ENCODE peak calls at places on chromosomes 11 and 22, in six cellular contexts. O, A, C, G, S and K are unnamed samples. For H3K4me1, the result is how much of the 10 kb centered on the place peaks cover.

GRCh38 chr11:109421981-109422590 is at the start of gene C11orf87:
- DNase-seq in G (peak), C (no peak), A (no peak), S (peak), O (no peak), K (no peak)

GRCh38 chr22:33652596-33652995 is 267.7 kb downstream of the LARGE1 start:
- DNase-seq in A (no peak), C (no peak), S (no peak), O (no peak), G (no peak), K (no peak)

GRCh38 chr11:43021466-43021865 is 290.3 kb upstream of the API5 start:
- DNase-seq in C (no peak), O (no peak), A (no peak), S (no peak), G (no peak), K (no peak)

GRCh38 chr11:74004046-74004693 is 4.7 kb downstream of the UCP3 start:
- DNase-seq in G (no peak), O (no peak), A (no peak), S (no peak), C (no peak), K (no peak)

GRCh38 chr11:72561856-72562255 is 112.4 kb downstream of the PDE2A start:
- DNase-seq in G (no peak), C (no peak), A (no peak), O (no peak), S (no peak), K (no peak)

GRCh38 chr22:41512421-41513194 is 31.7 kb downstream of the POLR3H start:
- DNase-seq in A (no peak), O (no peak), G (no peak), S (peak), C (no peak), K (peak)

GRCh38 chr11:116715383-116715782 is 57.4 kb downstream of the BUD13 start:
- DNase-seq in O (no peak), S (no peak), C (no peak), A (no peak), G (no peak), K (no peak)

GRCh38 chr11:94876645-94877445 is 96.5 kb downstream of the CWC15 start:
- DNase-seq in C (no peak), S (peak), O (peak), G (peak), A (peak), K (peak)

GRCh38 chr11:88629496-88629895 is 292.0 kb upstream of the CTSC start:
- DNase-seq in O (no peak), C (no peak), S (no peak), G (no peak), A (no peak), K (no peak)

GRCh38 chr11:115433376-115433775 is 70.8 kb downstream of the CADM1 start:
- DNase-seq in G (no peak), C (no peak), O (no peak), S (no peak), A (no peak), K (no peak)

GRCh38 chr11:80443177-80443576 is 1002.3 kb upstream of the TENM4 start:
- DNase-seq in C (no peak), O (no peak), A (no peak), S (peak), G (no peak), K (no peak)

GRCh38 chr22:27218521-27218920 is 561.1 kb downstream of the MIAT start:
- DNase-seq in O (no peak), S (no peak), A (no peak), G (peak), C (no peak), K (peak)

GRCh38 chr11:46203746-46204145 is 73.7 kb upstream of the CREB3L1 start:
- DNase-seq in A (no peak), C (no peak), G (no peak), S (no peak), O (no peak), K (no peak)

GRCh38 chr11:71199226-71199815 is 53.1 kb downstream of the SHANK2 start:
- DNase-seq in G (no peak), O (no peak), A (no peak), C (no peak), S (no peak), K (no peak)

GRCh38 chr22:37214431-37215025 is 2.3 kb upstream of the SSTR3 start:
- DNase-seq in S (no peak), C (no peak), G (no peak), O (no peak), A (no peak), K (no peak)

GRCh38 chr11:57324154-57324885 is 432 bp downstream of the TNKS1BP1 start:
- DNase-seq in S (peak), C (no peak), O (no peak), G (peak), A (no peak), K (peak)

GRCh38 chr22:49867303-49868250 is 13.9 kb downstream of the ZBED4 start:
- DNase-seq in O (no peak), A (no peak), G (no peak), C (no peak), S (no peak), K (no peak)

GRCh38 chr11:98495601-98496000 is 525.1 kb upstream of the CNTN5 start:
- DNase-seq in O (no peak), S (no peak), G (no peak), A (no peak), C (no peak), K (no peak)

GRCh38 chr11:7278314-7278917 is 26.7 kb downstream of the SYT9 start:
- DNase-seq in C (no peak), G (no peak), A (no peak), S (peak), O (no peak), K (no peak)

GRCh38 chr11:27722117-27722844 is 22.0 kb upstream of the BDNF start:
- DNase-seq in G (no peak), A (no peak), C (no peak), S (peak), O (no peak), K (no peak)

GRCh38 chr11:57491371-57492061 is 24.0 kb downstream of the SLC43A1 start:
- DNase-seq in S (peak), C (no peak), A (no peak), G (peak), O (no peak), K (peak)

GRCh38 chr11:63768232-63769043 is at the start of gene ZFTA:
- DNase-seq in S (peak), G (peak), O (peak), C (peak), A (peak), K (peak)

GRCh38 chr11:12253843-12254281 is 123.5 kb upstream of the PARVA start:
- DNase-seq in O (no peak), A (no peak), G (no peak), C (no peak), S (no peak), K (no peak)

GRCh38 chr22:50621491-50621880 is 6.5 kb downstream of the ARSA start:
- DNase-seq in O (no peak), G (no peak), S (no peak), C (peak), A (no peak), K (no peak)

GRCh38 chr11:87820026-87820425 is 355.2 kb downstream of the RAB38 start:
- DNase-seq in C (no peak), G (no peak), S (no peak), A (no peak), O (no peak), K (no peak)

DNA sequence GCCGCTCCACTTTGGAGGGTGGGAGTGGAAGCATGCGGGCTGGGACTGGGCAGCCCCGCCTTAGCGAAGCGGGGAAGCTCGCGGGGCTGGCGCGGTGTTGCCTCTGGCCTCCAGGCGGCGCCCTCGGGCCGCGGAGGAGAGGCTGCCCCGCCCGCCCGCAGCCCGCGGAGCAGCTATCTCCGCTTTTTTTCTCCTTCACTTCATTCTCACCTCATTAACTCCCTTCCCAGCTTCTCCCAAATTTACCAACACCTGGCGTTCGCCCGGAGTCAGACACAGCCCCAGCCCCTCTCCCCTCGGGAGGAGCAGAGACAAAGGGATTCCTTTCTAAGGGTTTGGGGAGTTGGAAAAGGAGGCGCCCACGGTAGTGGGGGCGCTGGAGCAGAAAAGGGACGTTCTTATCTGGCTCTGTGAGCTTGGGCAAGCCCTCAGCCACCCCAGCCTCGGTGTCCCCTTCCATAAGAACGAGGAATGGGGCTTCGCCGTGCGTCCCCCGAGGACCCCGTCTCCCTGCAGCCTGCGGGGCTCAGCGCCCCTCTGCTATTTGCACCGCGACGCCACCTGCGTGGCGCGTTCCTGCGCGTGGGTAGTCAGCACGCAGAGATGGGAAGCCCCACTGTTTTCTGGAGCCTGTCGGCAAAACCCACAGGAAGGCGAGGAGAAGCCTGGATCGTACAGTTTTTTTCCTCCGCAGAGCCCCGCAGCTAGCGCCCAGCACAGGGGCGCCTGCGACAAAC is 1.5 kb upstream of the WNT11 start:
- DNase-seq in A (peak), C (peak), O (peak), G (peak), S (peak), K (peak)
- H3K4me1 ChIP-seq in A (under half), C (half or more), O (under half), G (under half), S (under half), K (half or more)

DNA sequence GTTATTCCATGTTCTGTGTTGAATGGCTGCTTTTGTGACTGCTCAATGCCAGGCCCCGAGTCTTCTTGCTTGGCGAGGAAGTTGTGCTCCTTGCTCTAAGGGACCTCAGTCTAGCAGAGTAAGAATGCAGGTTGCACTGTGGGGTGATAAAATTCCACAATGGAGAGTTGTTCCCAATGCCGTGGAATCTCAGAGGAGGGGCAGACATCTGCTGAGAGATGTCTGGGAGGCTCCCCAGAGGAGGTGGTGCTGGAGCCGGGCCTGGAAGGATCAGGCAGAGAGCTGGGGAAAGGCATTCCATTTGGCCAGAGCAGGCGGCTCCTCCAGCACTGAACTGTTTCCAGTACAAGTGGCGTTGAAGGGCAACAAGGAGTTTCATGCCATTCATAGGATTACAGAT is 55.2 kb downstream of the ST3GAL4 start:
- DNase-seq in G (peak), A (peak), O (peak), S (peak), C (no peak), K (peak)
- H3K4me1 ChIP-seq in G (under half), A (under half), O (under half), S (under half), C (under half), K (half or more)

DNA sequence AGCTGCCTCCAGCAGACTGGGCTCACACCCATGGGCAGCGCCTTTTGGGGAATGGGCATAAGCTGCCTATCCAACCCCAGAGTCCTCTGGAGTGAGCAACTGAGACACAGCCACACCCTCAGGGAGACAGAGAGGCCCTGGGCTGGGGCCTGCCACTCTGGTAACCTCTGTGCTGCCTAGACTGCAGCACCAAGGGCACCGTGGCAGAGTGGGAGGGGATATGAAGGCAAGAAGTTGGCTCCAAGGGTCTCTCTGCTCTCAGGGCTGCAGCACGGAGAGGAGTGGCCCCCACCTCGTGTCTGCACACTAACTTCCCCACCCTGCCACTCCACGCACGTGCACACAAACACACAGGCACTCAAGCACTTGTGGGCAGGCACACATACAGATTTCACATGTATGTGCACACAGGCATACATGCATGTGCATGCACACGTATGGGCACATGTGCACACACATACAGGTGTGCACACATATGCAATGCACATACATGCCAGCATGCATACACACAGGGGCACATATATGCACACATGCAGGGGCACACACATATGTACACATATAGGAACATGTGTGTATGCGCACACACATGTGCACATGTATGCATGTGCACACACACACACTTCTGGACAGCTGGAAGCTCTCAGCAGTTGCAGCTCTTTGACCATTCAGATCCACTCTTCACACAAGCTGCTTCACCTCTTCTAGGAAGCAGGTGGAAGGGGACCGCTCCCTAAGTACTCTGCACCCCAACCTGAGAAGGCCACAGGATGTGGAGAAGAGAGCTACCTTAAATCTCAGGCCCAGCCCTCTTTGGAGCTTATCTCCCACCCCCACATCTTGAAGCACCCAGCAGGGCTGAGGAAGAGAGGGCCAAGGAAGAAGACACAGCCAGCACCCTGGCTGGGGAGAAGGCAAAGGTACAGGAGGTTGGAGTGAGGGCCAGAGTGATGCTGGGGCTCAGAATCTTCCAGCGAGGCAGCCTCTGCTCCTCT is 4.3 kb downstream of the IGSF9B start:
- DNase-seq in O (no peak), C (no peak), G (no peak), S (no peak), A (no peak), K (no peak)
- H3K4me1 ChIP-seq in O (under half), C (under half), G (half or more), S (under half), A (under half), K (half or more)

DNA sequence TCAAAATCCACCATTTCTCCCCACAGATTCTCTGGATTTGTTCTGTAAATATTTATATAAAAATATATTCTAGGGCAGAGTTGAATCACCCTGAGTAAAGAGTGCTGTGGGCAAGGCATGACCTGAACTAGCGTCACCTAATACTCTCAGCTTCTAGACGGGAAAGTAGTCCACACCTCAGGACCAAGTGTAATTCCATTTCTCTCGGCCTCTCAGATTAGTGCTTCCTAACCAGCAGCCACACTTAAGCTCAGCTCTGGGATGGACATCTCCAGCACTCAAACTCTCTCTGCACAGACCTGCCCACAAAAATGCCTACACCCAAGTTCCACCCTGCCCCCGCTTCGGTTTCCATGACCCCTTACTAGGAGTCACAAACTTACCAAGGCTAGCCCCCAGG is 5.3 kb downstream of the SPTBN2 start:
- DNase-seq in C (no peak), G (no peak), O (no peak), A (no peak), S (no peak), K (no peak)
- H3K4me1 ChIP-seq in C (under half), G (under half), O (under half), A (under half), S (under half), K (under half)